ENCODE peak calls at places on chromosomes 7 and 10, in five cellular contexts. N, M, I, G and A are unnamed samples.

GRCh38 chr10:78656815-78657621 is 411.7 kb upstream of the ZMIZ1 start:
- DNase-seq in N (no peak), M (no peak), I (peak), G (no peak), A (no peak)

GRCh38 chr7:12436896-12437535 is 33.4 kb upstream of the VWDE start:
- DNase-seq in N (no peak), M (peak), I (peak), G (peak), A (peak)

GRCh38 chr7:11573128-11573527 is 258.9 kb downstream of the THSD7A start:
- DNase-seq in N (no peak), M (no peak), I (no peak), G (no peak), A (no peak)

GRCh38 chr7:3162286-3162685 is 118.6 kb upstream of the CARD11 start:
- DNase-seq in N (no peak), M (peak), I (no peak), G (peak), A (peak)

GRCh38 chr7:69364814-69365587 is 233.3 kb upstream of the AUTS2 start:
- DNase-seq in N (no peak), M (no peak), I (peak), G (no peak), A (no peak)

GRCh38 chr10:124450010-124450782 is at the start of gene NKX1-2:
- DNase-seq in N (no peak), M (no peak), I (peak), G (no peak), A (peak)

GRCh38 chr10:80684217-80684616 is 146.5 kb downstream of the SH2D4B start:
- DNase-seq in N (no peak), M (peak), I (no peak), G (peak), A (peak)

GRCh38 chr7:133552079-133552478 is 299.2 kb downstream of the EXOC4 start:
- DNase-seq in N (no peak), M (no peak), I (no peak), G (no peak), A (no peak)

GRCh38 chr7:70788276-70788675 is 343.7 kb upstream of the GALNT17 start:
- DNase-seq in N (no peak), M (no peak), I (no peak), G (no peak), A (no peak)

GRCh38 chr7:155252388-155252957 is 45.2 kb upstream of the INSIG1 start:
- DNase-seq in N (no peak), M (no peak), I (no peak), G (no peak), A (no peak)

GRCh38 chr10:77799352-77799751 is 127.2 kb downstream of the DLG5 start:
- DNase-seq in N (no peak), M (no peak), I (no peak), G (no peak), A (no peak)

GRCh38 chr7:114663502-114663901 is 248.9 kb downstream of the FOXP2 start:
- DNase-seq in N (no peak), M (peak), I (peak), G (peak), A (peak)

GRCh38 chr7:150935149-150935548 is 43.0 kb downstream of the KCNH2 start:
- DNase-seq in N (no peak), M (no peak), I (no peak), G (no peak), A (no peak)

GRCh38 chr10:78963074-78964034 is 105.4 kb upstream of the ZMIZ1 start:
- DNase-seq in N (no peak), M (no peak), I (no peak), G (no peak), A (no peak)

GRCh38 chr7:20786779-20787651 is at the start of gene SP8:
- DNase-seq in N (no peak), M (peak), I (peak), G (no peak), A (peak)

GRCh38 chr7:30359957-30360356 is 75.6 kb downstream of the ZNRF2 start:
- DNase-seq in N (no peak), M (no peak), I (no peak), G (no peak), A (no peak)

GRCh38 chr7:101558742-101559325 is 70.3 kb downstream of the MYL10 start:
- DNase-seq in N (no peak), M (peak), I (no peak), G (no peak), A (no peak)

GRCh38 chr10:122338609-122339441 is 35.7 kb upstream of the PLEKHA1 start:
- DNase-seq in N (no peak), M (no peak), I (no peak), G (no peak), A (no peak)

GRCh38 chr10:130744631-130745030 is 566.9 kb downstream of the TCERG1L start:
- DNase-seq in N (no peak), M (no peak), I (no peak), G (no peak), A (no peak)